ENCODE peak calls at places on chromosome 10, in seven cellular contexts. X, W, M, G, C, E and J are unnamed samples.

GRCh38 chr10:96835826-96836365 is 3.8 kb downstream of the LCOR start:
- DNase-seq in X (no peak), G (no peak), C (no peak), M (no peak), E (peak), W (no peak), J (no peak)

GRCh38 chr10:130606001-130606405 is 469.8 kb downstream of the GLRX3 start:
- DNase-seq in X (no peak), M (no peak), G (no peak), E (no peak), W (no peak), C (no peak), J (no peak)

GRCh38 chr10:33152146-33152545 is 182.3 kb downstream of the NRP1 start:
- DNase-seq in C (peak), X (no peak), M (no peak), G (no peak), W (no peak), E (no peak), J (no peak)

GRCh38 chr10:30158325-30158960 is 99.1 kb upstream of the JCAD start:
- DNase-seq in X (no peak), M (no peak), G (no peak), C (no peak), E (no peak), W (no peak), J (no peak)

GRCh38 chr10:29669149-29669548 is 34.4 kb upstream of the SVIL start:
- DNase-seq in E (no peak), M (no peak), X (no peak), W (no peak), C (peak), G (peak), J (no peak)

GRCh38 chr10:16788125-16788524 is 29.1 kb downstream of the RSU1 start:
- DNase-seq in X (no peak), M (no peak), W (no peak), C (no peak), E (no peak), G (no peak), J (no peak)

GRCh38 chr10:28575852-28576251 is 42.9 kb downstream of the WAC start:
- DNase-seq in C (no peak), G (no peak), W (no peak), X (no peak), E (no peak), M (no peak), J (no peak)

GRCh38 chr10:38047666-38048065 is 37.2 kb downstream of the ZNF33A start:
- DNase-seq in W (no peak), X (no peak), M (no peak), E (no peak), C (peak), G (no peak), J (no peak)

GRCh38 chr10:18472977-18473376 is 178.4 kb downstream of the NSUN6 start:
- DNase-seq in G (no peak), X (no peak), E (no peak), M (no peak), W (no peak), C (no peak), J (no peak)

GRCh38 chr10:110274629-110275028 is 30.1 kb downstream of the SMNDC1 start:
- DNase-seq in M (no peak), W (no peak), E (no peak), G (no peak), C (no peak), X (no peak), J (no peak)

GRCh38 chr10:110278562-110278961 is 26.2 kb downstream of the SMNDC1 start:
- DNase-seq in G (no peak), W (no peak), X (no peak), E (no peak), M (no peak), C (no peak), J (no peak)

GRCh38 chr10:110276603-110277002 is 28.1 kb downstream of the SMNDC1 start:
- DNase-seq in X (no peak), M (no peak), G (no peak), W (no peak), E (no peak), C (no peak), J (no peak)

GRCh38 chr10:110275140-110275729 is 29.5 kb downstream of the SMNDC1 start:
- DNase-seq in M (no peak), E (no peak), X (no peak), W (no peak), C (no peak), G (no peak), J (no peak)

DNA sequence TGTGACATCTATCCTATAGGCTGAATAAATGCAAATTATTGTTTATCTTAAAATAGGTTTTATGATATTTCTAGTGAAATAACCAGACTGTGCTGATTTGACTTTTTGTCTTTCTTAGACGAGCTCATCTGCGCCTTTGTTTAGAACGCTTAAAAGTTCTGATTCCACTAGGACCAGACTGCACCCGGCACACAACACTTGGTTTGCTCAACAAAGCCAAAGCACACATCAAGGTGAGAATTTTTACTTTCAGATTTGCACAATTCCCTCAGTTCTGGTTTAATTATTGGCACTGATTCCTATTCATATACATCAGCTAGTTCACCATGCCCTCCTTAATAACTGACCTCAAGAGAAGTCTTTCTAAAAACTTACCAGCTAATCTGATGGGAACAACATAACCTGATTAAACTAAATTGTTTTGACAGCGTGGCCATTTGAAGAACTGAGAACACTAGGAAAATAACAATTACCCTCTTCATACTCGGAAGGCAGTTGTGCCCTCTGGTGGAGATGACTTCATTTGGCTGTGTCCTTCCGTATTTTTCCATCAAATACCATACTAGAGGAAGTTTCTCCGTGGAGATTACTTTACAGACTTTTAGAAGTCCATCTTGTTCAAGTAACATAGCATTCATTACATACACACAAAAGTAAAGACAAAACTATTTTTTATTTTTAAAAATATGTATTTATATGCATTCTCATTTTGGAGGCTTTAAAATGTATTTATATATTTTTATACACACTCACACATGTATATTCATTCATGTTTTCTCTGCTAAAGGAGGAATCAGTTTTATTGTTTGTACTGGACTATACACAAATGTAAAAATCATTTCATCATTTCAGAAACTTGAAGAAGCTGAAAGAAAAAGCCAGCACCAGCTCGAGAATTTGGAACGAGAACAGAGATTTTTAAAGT is 25.4 kb downstream of the SMNDC1 start:
- DNase-seq in E (peak), C (peak), M (peak), W (peak), X (no peak), G (peak), J (peak)
- TF ChIP-seq CTCF in E (peak), C (peak), M (peak), W (peak), X (peak), G (peak), J (peak)

GRCh38 chr10:133310789-133311188 is 2.1 kb downstream of the ZNF511 start:
- DNase-seq in C (no peak), G (no peak), W (no peak), E (no peak), X (no peak), M (no peak), J (no peak)
- TF ChIP-seq CTCF in C (no peak), G (no peak), W (no peak), E (no peak), X (no peak), M (no peak), J (no peak)

DNA sequence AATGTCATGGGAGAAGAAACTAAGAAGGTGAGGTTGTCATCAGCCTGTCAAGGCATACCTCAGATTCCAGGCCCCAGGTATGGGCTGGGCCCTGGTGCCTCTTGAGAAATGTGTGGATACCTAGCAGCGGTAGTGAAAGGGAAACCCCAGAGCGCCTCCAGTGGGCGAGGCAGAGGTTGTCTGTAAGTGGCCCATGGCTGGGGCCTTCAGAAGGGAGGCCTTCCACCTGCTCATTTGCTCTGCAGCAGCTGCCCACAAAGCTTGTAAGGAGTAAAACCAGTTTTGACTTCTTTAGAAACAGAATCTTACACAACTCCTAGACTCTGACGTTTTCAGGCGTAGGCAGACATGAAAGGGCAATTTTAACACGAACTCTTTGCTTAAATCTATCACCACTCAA is 509.9 kb downstream of the PARD3 start:
- DNase-seq in M (no peak), G (peak), X (no peak), E (no peak), W (peak), C (no peak), J (peak)
- TF ChIP-seq CTCF in M (peak), G (peak), X (no peak), E (no peak), W (no peak), C (no peak), J (no peak)

GRCh38 chr10:47440207-47440606 is 43.7 kb downstream of the ANXA8 start:
- DNase-seq in W (no peak), C (no peak), E (no peak), X (no peak), G (peak), M (no peak), J (no peak)
- TF ChIP-seq CTCF in W (no peak), C (no peak), E (no peak), X (no peak), G (no peak), M (no peak), J (no peak)

GRCh38 chr10:123380491-123381085 is 226.4 kb downstream of the BUB3 start:
- DNase-seq in C (peak), W (no peak), X (no peak), M (no peak), G (peak), E (no peak), J (no peak)
- TF ChIP-seq CTCF in C (no peak), W (no peak), X (peak), M (no peak), G (peak), E (no peak), J (no peak)

GRCh38 chr10:50937230-50937907 is 51.9 kb upstream of the A1CF start:
- DNase-seq in G (peak), E (peak), X (no peak), W (peak), C (peak), M (peak), J (no peak)
- TF ChIP-seq CTCF in G (peak), E (peak), X (peak), W (no peak), C (peak), M (peak), J (no peak)

DNA sequence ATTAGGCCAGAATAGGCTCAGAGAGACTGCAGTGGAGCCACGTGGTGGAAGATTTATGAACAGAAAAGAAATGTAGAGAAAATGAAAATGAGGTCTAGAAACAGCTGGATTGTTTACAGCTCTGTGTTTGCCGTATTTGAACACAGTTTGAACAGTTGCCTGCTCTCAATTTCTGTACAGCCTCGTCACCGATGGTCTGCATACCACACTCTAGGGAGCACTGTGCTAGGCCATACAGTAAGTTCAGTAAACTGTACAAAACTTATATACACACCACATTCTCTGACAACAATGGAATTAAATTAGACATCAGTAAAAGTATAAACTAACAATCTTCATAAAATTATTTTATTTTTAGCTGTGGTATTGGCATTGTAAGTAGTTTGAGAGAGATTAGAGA is 11.1 kb upstream of the CYP2E1 start:
- DNase-seq in G (no peak), X (no peak), W (no peak), C (no peak), E (no peak), M (no peak), J (no peak)
- TF ChIP-seq CTCF in G (no peak), X (peak), W (no peak), C (no peak), E (no peak), M (peak), J (no peak)